ENCODE peak calls at places on chromosomes 1 and 21, in five cellular contexts. One of them, this sample, is unnamed.

GRCh38 chr21:42684109-42684916 is 30.9 kb downstream of the PDE9A start:
- DNase-seq in left lung: no peak
- DNase-seq in tibial nerve: no peak
- DNase-seq in cardiac muscle cell: no peak
- DNase-seq in AG04450: no peak
- DNase-seq in this sample: peak

GRCh38 chr21:39314155-39315027 is 959 bp upstream of the BRWD1 start:
- DNase-seq in left lung: no peak
- DNase-seq in tibial nerve: no peak
- DNase-seq in cardiac muscle cell: peak
- DNase-seq in AG04450: no peak
- DNase-seq in this sample: peak

GRCh38 chr1:192626366-192627179 is 9.4 kb upstream of the RGS13 start:
- DNase-seq in left lung: no peak
- DNase-seq in tibial nerve: no peak
- DNase-seq in cardiac muscle cell: no peak
- DNase-seq in AG04450: no peak
- DNase-seq in this sample: no peak

GRCh38 chr1:57796609-57797008 is 372.7 kb upstream of the DAB1 start:
- DNase-seq in left lung: no peak
- DNase-seq in tibial nerve: no peak
- DNase-seq in cardiac muscle cell: no peak
- DNase-seq in AG04450: no peak
- DNase-seq in this sample: peak

GRCh38 chr1:244163861-244164562 is 112.9 kb downstream of the ZBTB18 start:
- DNase-seq in left lung: no peak
- DNase-seq in tibial nerve: no peak
- DNase-seq in cardiac muscle cell: peak
- DNase-seq in AG04450: peak
- DNase-seq in this sample: peak

GRCh38 chr1:8562222-8562621 is 244.3 kb downstream of the SLC45A1 start:
- DNase-seq in left lung: no peak
- DNase-seq in tibial nerve: no peak
- DNase-seq in cardiac muscle cell: no peak
- DNase-seq in AG04450: no peak
- DNase-seq in this sample: no peak

GRCh38 chr1:206041640-206042039 is 11.3 kb upstream of the RHEX start:
- DNase-seq in left lung: no peak
- DNase-seq in tibial nerve: no peak
- DNase-seq in cardiac muscle cell: no peak
- DNase-seq in AG04450: no peak
- DNase-seq in this sample: peak

GRCh38 chr1:96544831-96545221 is 176.8 kb upstream of the PTBP2 start:
- DNase-seq in left lung: no peak
- DNase-seq in tibial nerve: no peak
- DNase-seq in cardiac muscle cell: no peak
- DNase-seq in AG04450: no peak
- DNase-seq in this sample: no peak

GRCh38 chr1:106268070-106268469 is 788.4 kb upstream of the PRMT6 start:
- DNase-seq in left lung: no peak
- DNase-seq in tibial nerve: no peak
- DNase-seq in cardiac muscle cell: peak
- DNase-seq in AG04450: no peak
- DNase-seq in this sample: no peak

GRCh38 chr1:19828546-19828945 is 13.5 kb upstream of the RNF186 start:
- DNase-seq in left lung: no peak
- DNase-seq in tibial nerve: no peak
- DNase-seq in cardiac muscle cell: no peak
- DNase-seq in AG04450: no peak
- DNase-seq in this sample: no peak

DNA sequence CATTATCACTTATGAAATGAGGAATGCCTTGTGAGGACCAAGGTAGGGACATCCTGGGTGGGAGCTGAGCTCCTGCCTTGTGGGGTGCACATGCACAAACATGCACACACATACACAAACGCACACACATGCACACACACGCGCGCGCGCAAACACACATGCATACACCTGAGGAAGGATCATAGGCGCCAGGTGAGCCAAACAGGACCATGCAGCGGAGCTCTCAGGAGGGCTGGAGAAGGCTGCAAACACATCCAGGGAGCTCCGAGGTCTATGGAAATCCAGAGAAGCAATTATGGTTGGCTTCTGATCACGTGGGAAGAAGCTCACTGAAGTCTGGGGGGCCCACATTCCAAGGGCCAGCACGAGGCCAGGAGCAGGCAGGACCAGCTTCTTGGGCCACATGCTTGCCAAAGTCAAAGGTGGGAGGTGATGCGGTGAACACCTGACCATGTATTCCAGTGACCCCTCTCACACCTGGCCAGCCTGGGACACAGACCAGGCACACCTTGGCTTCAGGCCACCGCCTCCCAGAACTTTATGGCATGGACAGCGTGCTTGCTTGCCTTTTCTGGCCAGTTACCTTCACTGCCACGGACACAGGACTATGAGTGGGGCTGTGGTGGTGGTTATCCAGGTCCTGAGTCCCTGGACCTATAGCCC is 13.6 kb downstream of the GPR137B start:
- DNase-seq in left lung: no peak
- DNase-seq in tibial nerve: no peak
- DNase-seq in cardiac muscle cell: no peak
- DNase-seq in AG04450: no peak
- DNase-seq in this sample: no peak
- H3K27ac ChIP-seq in left lung: no peak
- H3K27ac ChIP-seq in tibial nerve: no peak
- H3K27ac ChIP-seq in cardiac muscle cell: no peak
- H3K27ac ChIP-seq in AG04450: no peak
- H3K27ac ChIP-seq in this sample: no peak

GRCh38 chr1:85708826-85709222 is 591 bp upstream of the ZNHIT6 start:
- DNase-seq in left lung: no peak
- DNase-seq in tibial nerve: no peak
- DNase-seq in cardiac muscle cell: no peak
- DNase-seq in AG04450: no peak
- DNase-seq in this sample: no peak
- TF ChIP-seq CTCF in left lung: no peak
- TF ChIP-seq CTCF in tibial nerve: no peak
- TF ChIP-seq CTCF in cardiac muscle cell: no peak
- TF ChIP-seq CTCF in AG04450: no peak
- TF ChIP-seq CTCF in this sample: no peak

GRCh38 chr1:61348025-61348665 is 265.8 kb downstream of the NFIA start:
- DNase-seq in left lung: no peak
- DNase-seq in tibial nerve: no peak
- DNase-seq in cardiac muscle cell: no peak
- DNase-seq in AG04450: no peak
- DNase-seq in this sample: no peak
- H3K27ac ChIP-seq in left lung: no peak
- H3K27ac ChIP-seq in tibial nerve: no peak
- H3K27ac ChIP-seq in cardiac muscle cell: no peak
- H3K27ac ChIP-seq in AG04450: no peak
- H3K27ac ChIP-seq in this sample: no peak

GRCh38 chr1:165152727-165153126 is 203.8 kb downstream of the LMX1A start:
- DNase-seq in left lung: no peak
- DNase-seq in tibial nerve: no peak
- DNase-seq in cardiac muscle cell: peak
- DNase-seq in AG04450: no peak
- DNase-seq in this sample: no peak
- TF ChIP-seq CTCF in left lung: no peak
- TF ChIP-seq CTCF in tibial nerve: no peak
- TF ChIP-seq CTCF in cardiac muscle cell: peak
- TF ChIP-seq CTCF in AG04450: no peak
- TF ChIP-seq CTCF in this sample: no peak

GRCh38 chr1:17207046-17207445 is 2.1 kb downstream of the PADI1 start:
- DNase-seq in left lung: peak
- DNase-seq in tibial nerve: peak
- DNase-seq in cardiac muscle cell: peak
- DNase-seq in AG04450: no peak
- DNase-seq in this sample: no peak
- H3K27ac ChIP-seq in left lung: no peak
- H3K27ac ChIP-seq in tibial nerve: no peak
- H3K27ac ChIP-seq in cardiac muscle cell: no peak
- H3K27ac ChIP-seq in AG04450: no peak
- H3K27ac ChIP-seq in this sample: peak

GRCh38 chr1:109331113-109331512 is 24.3 kb upstream of the MYBPHL start:
- DNase-seq in left lung: no peak
- DNase-seq in tibial nerve: no peak
- DNase-seq in cardiac muscle cell: no peak
- DNase-seq in AG04450: no peak
- DNase-seq in this sample: no peak

GRCh38 chr1:109322974-109323373 is 16.2 kb upstream of the MYBPHL start:
- DNase-seq in left lung: no peak
- DNase-seq in tibial nerve: no peak
- DNase-seq in cardiac muscle cell: no peak
- DNase-seq in AG04450: no peak
- DNase-seq in this sample: no peak

GRCh38 chr1:109327285-109327684 is 20.5 kb upstream of the MYBPHL start:
- DNase-seq in left lung: no peak
- DNase-seq in tibial nerve: no peak
- DNase-seq in cardiac muscle cell: no peak
- DNase-seq in AG04450: no peak
- DNase-seq in this sample: no peak
- TF ChIP-seq CTCF in left lung: no peak
- TF ChIP-seq CTCF in tibial nerve: no peak
- TF ChIP-seq CTCF in cardiac muscle cell: no peak
- TF ChIP-seq CTCF in AG04450: no peak
- TF ChIP-seq CTCF in this sample: no peak

GRCh38 chr1:29754608-29755375 is 518.5 kb downstream of the PTPRU start:
- DNase-seq in left lung: no peak
- DNase-seq in tibial nerve: no peak
- DNase-seq in cardiac muscle cell: no peak
- DNase-seq in AG04450: no peak
- DNase-seq in this sample: no peak
- H3K27ac ChIP-seq in left lung: no peak
- H3K27ac ChIP-seq in tibial nerve: no peak
- H3K27ac ChIP-seq in cardiac muscle cell: no peak
- H3K27ac ChIP-seq in AG04450: no peak
- H3K27ac ChIP-seq in this sample: no peak

GRCh38 chr1:31127266-31127665 is 61.7 kb upstream of the PUM1 start:
- DNase-seq in left lung: no peak
- DNase-seq in tibial nerve: no peak
- DNase-seq in cardiac muscle cell: peak
- DNase-seq in AG04450: peak
- DNase-seq in this sample: no peak
- TF ChIP-seq CTCF in left lung: no peak
- TF ChIP-seq CTCF in tibial nerve: no peak
- TF ChIP-seq CTCF in cardiac muscle cell: peak
- TF ChIP-seq CTCF in AG04450: peak
- TF ChIP-seq CTCF in this sample: no peak

GRCh38 chr1:184036517-184036949 is 995 bp downstream of the COLGALT2 start:
- DNase-seq in left lung: no peak
- DNase-seq in tibial nerve: peak
- DNase-seq in cardiac muscle cell: peak
- DNase-seq in AG04450: no peak
- DNase-seq in this sample: no peak

GRCh38 chr1:184039126-184039525 is 1.6 kb upstream of the COLGALT2 start:
- DNase-seq in left lung: no peak
- DNase-seq in tibial nerve: no peak
- DNase-seq in cardiac muscle cell: no peak
- DNase-seq in AG04450: no peak
- DNase-seq in this sample: no peak

GRCh38 chr1:184035719-184036516 is 1.6 kb downstream of the COLGALT2 start:
- DNase-seq in left lung: no peak
- DNase-seq in tibial nerve: no peak
- DNase-seq in cardiac muscle cell: no peak
- DNase-seq in AG04450: no peak
- DNase-seq in this sample: no peak

GRCh38 chr1:184034761-184035379 is 2.7 kb downstream of the COLGALT2 start:
- DNase-seq in left lung: no peak
- DNase-seq in tibial nerve: no peak
- DNase-seq in cardiac muscle cell: no peak
- DNase-seq in AG04450: no peak
- DNase-seq in this sample: no peak

DNA sequence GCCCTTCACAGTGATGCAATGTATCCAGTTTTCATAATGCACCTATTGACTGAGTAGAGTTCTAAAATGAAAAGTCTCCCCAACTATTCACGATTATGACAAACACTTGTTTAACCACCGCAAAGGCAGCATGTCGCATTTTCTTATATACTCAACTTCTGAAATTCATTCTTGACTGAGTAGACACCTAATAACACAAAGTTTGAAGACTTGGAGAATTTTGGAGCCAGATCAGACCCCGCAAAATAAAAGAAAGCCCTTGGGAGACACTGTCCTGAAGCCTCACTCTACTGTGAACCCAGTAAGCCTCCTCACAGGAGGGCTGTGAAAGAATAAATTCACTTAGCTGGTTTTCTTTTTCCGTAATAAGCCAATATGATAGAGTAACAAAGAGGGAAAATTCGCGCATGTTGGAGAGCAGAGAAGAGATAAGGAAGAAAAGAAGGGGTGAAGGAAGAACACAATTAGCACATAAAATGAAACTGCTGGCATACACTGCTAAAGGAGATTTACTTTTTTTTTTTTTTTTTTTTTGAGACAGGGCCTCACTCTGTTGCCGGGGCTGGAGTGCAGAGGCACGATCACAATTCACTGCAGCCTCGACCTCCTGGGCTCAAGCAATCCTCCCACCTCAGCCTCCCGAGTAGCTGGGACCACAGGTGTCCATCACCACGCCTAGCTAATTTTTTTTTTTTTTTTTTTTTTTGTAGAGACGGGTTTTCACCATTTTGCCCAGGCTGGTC is 492 bp upstream of the COLGALT2 start:
- DNase-seq in left lung: no peak
- DNase-seq in tibial nerve: no peak
- DNase-seq in cardiac muscle cell: no peak
- DNase-seq in AG04450: no peak
- DNase-seq in this sample: no peak
- H3K27ac ChIP-seq in left lung: no peak
- H3K27ac ChIP-seq in tibial nerve: no peak
- H3K27ac ChIP-seq in cardiac muscle cell: peak
- H3K27ac ChIP-seq in AG04450: no peak
- H3K27ac ChIP-seq in this sample: no peak

DNA sequence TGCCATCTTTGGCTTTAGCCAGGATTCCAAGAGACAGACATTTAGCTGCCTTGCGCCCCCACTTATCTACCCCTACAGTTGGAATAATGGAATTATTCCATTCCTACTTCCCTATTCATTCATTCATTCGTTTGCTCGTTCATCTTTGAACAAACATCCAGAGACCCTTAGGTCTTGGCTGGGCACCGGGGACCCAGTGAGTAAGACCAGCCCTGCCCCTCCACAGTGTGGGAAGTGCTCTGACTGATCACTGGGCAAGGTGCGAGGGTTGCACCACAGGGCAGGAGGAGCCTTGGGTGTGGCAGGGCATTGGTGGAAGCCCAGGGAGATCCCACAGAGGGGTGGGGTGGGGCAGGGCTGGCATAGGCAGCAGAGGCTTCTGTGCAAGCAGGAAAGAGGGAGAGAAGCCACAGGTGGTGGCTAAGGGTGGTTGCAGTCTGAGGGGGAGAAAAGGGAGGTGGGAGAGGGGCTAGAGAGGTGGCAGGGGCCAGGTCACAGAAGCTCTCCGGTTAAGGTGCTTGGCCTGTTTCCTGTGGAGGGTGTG is 35.0 kb upstream of the TMEM61 start:
- DNase-seq in left lung: peak
- DNase-seq in tibial nerve: no peak
- DNase-seq in cardiac muscle cell: no peak
- DNase-seq in AG04450: no peak
- DNase-seq in this sample: peak
- TF ChIP-seq CTCF in left lung: no peak
- TF ChIP-seq CTCF in tibial nerve: no peak
- TF ChIP-seq CTCF in cardiac muscle cell: no peak
- TF ChIP-seq CTCF in AG04450: no peak
- TF ChIP-seq CTCF in this sample: peak

This sample was measured in RWPE1.